ENCODE peak calls at places on chromosomes 6 and 20, in seven cellular contexts. One of them, this sample, is unnamed.

GRCh38 chr6:144423167-144423566 is 138.0 kb downstream of the UTRN start:
- DNase-seq in SK-N-SH: no peak
- DNase-seq in suprapubic skin: no peak
- DNase-seq in tibial nerve: no peak
- DNase-seq in ovary: no peak
- DNase-seq in H1: no peak
- DNase-seq in HepG2: no peak
- DNase-seq in this sample: no peak

GRCh38 chr6:13716955-13717295 is 5.3 kb upstream of the RANBP9 start:
- DNase-seq in SK-N-SH: no peak
- DNase-seq in suprapubic skin: no peak
- DNase-seq in tibial nerve: no peak
- DNase-seq in ovary: no peak
- DNase-seq in H1: no peak
- DNase-seq in HepG2: no peak
- DNase-seq in this sample: no peak

GRCh38 chr6:90216081-90216977 is 80.3 kb downstream of the BACH2 start:
- DNase-seq in SK-N-SH: no peak
- DNase-seq in suprapubic skin: no peak
- DNase-seq in tibial nerve: peak
- DNase-seq in ovary: no peak
- DNase-seq in H1: no peak
- DNase-seq in HepG2: peak
- DNase-seq in this sample: peak

GRCh38 chr6:34003962-34004361 is 141.9 kb downstream of the GRM4 start:
- DNase-seq in SK-N-SH: no peak
- DNase-seq in suprapubic skin: no peak
- DNase-seq in tibial nerve: no peak
- DNase-seq in ovary: no peak
- DNase-seq in H1: no peak
- DNase-seq in HepG2: no peak
- DNase-seq in this sample: no peak

GRCh38 chr6:148431413-148431812 is 88.8 kb downstream of the SASH1 start:
- DNase-seq in SK-N-SH: no peak
- DNase-seq in suprapubic skin: no peak
- DNase-seq in tibial nerve: no peak
- DNase-seq in ovary: no peak
- DNase-seq in H1: no peak
- DNase-seq in HepG2: no peak
- DNase-seq in this sample: no peak

GRCh38 chr6:1231941-1232340 is 80.0 kb upstream of the FOXQ1 start:
- DNase-seq in SK-N-SH: no peak
- DNase-seq in suprapubic skin: no peak
- DNase-seq in tibial nerve: no peak
- DNase-seq in ovary: no peak
- DNase-seq in H1: no peak
- DNase-seq in HepG2: no peak
- DNase-seq in this sample: no peak

GRCh38 chr6:132952468-132952867 is 138.1 kb downstream of the RPS12 start:
- DNase-seq in SK-N-SH: no peak
- DNase-seq in suprapubic skin: no peak
- DNase-seq in tibial nerve: no peak
- DNase-seq in ovary: no peak
- DNase-seq in H1: no peak
- DNase-seq in HepG2: peak
- DNase-seq in this sample: no peak

GRCh38 chr6:81938014-81938761 is 185.7 kb upstream of the TENT5A start:
- DNase-seq in SK-N-SH: no peak
- DNase-seq in suprapubic skin: no peak
- DNase-seq in tibial nerve: no peak
- DNase-seq in ovary: no peak
- DNase-seq in H1: no peak
- DNase-seq in HepG2: peak
- DNase-seq in this sample: no peak

GRCh38 chr6:33929575-33930288 is 125.9 kb upstream of the MLN start:
- DNase-seq in SK-N-SH: no peak
- DNase-seq in suprapubic skin: no peak
- DNase-seq in tibial nerve: no peak
- DNase-seq in ovary: peak
- DNase-seq in H1: no peak
- DNase-seq in HepG2: no peak
- DNase-seq in this sample: no peak

GRCh38 chr6:1972961-1973360 is 272.4 kb downstream of the GMDS start:
- DNase-seq in SK-N-SH: no peak
- DNase-seq in suprapubic skin: no peak
- DNase-seq in tibial nerve: no peak
- DNase-seq in ovary: no peak
- DNase-seq in H1: no peak
- DNase-seq in HepG2: no peak
- DNase-seq in this sample: no peak

GRCh38 chr6:80333342-80333741 is 226.9 kb downstream of the BCKDHB start:
- DNase-seq in SK-N-SH: no peak
- DNase-seq in suprapubic skin: no peak
- DNase-seq in tibial nerve: no peak
- DNase-seq in ovary: no peak
- DNase-seq in H1: no peak
- DNase-seq in HepG2: no peak
- DNase-seq in this sample: no peak

GRCh38 chr6:161284653-161285052 is 10.8 kb upstream of the AGPAT4 start:
- DNase-seq in SK-N-SH: no peak
- DNase-seq in suprapubic skin: no peak
- DNase-seq in tibial nerve: no peak
- DNase-seq in ovary: no peak
- DNase-seq in H1: no peak
- DNase-seq in HepG2: no peak
- DNase-seq in this sample: no peak

GRCh38 chr20:25738198-25738597 is 41.5 kb upstream of the ZNF337 start:
- DNase-seq in SK-N-SH: no peak
- DNase-seq in suprapubic skin: no peak
- DNase-seq in tibial nerve: no peak
- DNase-seq in ovary: no peak
- DNase-seq in H1: no peak
- DNase-seq in HepG2: no peak
- DNase-seq in this sample: no peak

GRCh38 chr6:102619585-102619984 is 1226.1 kb downstream of the GRIK2 start:
- DNase-seq in SK-N-SH: peak
- DNase-seq in suprapubic skin: no peak
- DNase-seq in tibial nerve: no peak
- DNase-seq in ovary: no peak
- DNase-seq in H1: no peak
- DNase-seq in HepG2: peak
- DNase-seq in this sample: no peak

GRCh38 chr6:31734703-31735500 is 1.4 kb downstream of the CLIC1 start:
- DNase-seq in SK-N-SH: no peak
- DNase-seq in suprapubic skin: peak
- DNase-seq in tibial nerve: peak
- DNase-seq in ovary: peak
- DNase-seq in H1: peak
- DNase-seq in HepG2: peak
- DNase-seq in this sample: no peak

GRCh38 chr6:158536891-158537798 is 22.7 kb upstream of the TMEM181 start:
- DNase-seq in SK-N-SH: peak
- DNase-seq in suprapubic skin: no peak
- DNase-seq in tibial nerve: no peak
- DNase-seq in ovary: peak
- DNase-seq in H1: peak
- DNase-seq in HepG2: peak
- DNase-seq in this sample: no peak

GRCh38 chr6:11921017-11921438 is 91.1 kb upstream of the HIVEP1 start:
- DNase-seq in SK-N-SH: no peak
- DNase-seq in suprapubic skin: peak
- DNase-seq in tibial nerve: peak
- DNase-seq in ovary: no peak
- DNase-seq in H1: no peak
- DNase-seq in HepG2: no peak
- DNase-seq in this sample: no peak

GRCh38 chr6:83127976-83128375 is 60.5 kb downstream of the DOP1A start:
- DNase-seq in SK-N-SH: no peak
- DNase-seq in suprapubic skin: no peak
- DNase-seq in tibial nerve: no peak
- DNase-seq in ovary: no peak
- DNase-seq in H1: no peak
- DNase-seq in HepG2: no peak
- DNase-seq in this sample: no peak

GRCh38 chr6:83127258-83127657 is 59.8 kb downstream of the DOP1A start:
- DNase-seq in SK-N-SH: peak
- DNase-seq in suprapubic skin: no peak
- DNase-seq in tibial nerve: no peak
- DNase-seq in ovary: no peak
- DNase-seq in H1: no peak
- DNase-seq in HepG2: no peak
- DNase-seq in this sample: no peak

GRCh38 chr6:83126807-83127206 is 59.3 kb downstream of the DOP1A start:
- DNase-seq in SK-N-SH: no peak
- DNase-seq in suprapubic skin: no peak
- DNase-seq in tibial nerve: no peak
- DNase-seq in ovary: no peak
- DNase-seq in H1: no peak
- DNase-seq in HepG2: no peak
- DNase-seq in this sample: no peak

GRCh38 chr6:83126223-83126622 is 58.8 kb downstream of the DOP1A start:
- DNase-seq in SK-N-SH: no peak
- DNase-seq in suprapubic skin: no peak
- DNase-seq in tibial nerve: no peak
- DNase-seq in ovary: no peak
- DNase-seq in H1: no peak
- DNase-seq in HepG2: no peak
- DNase-seq in this sample: no peak

GRCh38 chr6:83132121-83132520 is 60.9 kb downstream of the PGM3 start:
- DNase-seq in SK-N-SH: no peak
- DNase-seq in suprapubic skin: no peak
- DNase-seq in tibial nerve: no peak
- DNase-seq in ovary: no peak
- DNase-seq in H1: no peak
- DNase-seq in HepG2: no peak
- DNase-seq in this sample: no peak
- TF ChIP-seq EP300 in SK-N-SH: no peak
- TF ChIP-seq EP300 in suprapubic skin: no peak
- TF ChIP-seq EP300 in tibial nerve: no peak
- TF ChIP-seq EP300 in ovary: no peak
- TF ChIP-seq EP300 in H1: no peak
- TF ChIP-seq EP300 in HepG2: no peak
- TF ChIP-seq EP300 in this sample: no peak

DNA sequence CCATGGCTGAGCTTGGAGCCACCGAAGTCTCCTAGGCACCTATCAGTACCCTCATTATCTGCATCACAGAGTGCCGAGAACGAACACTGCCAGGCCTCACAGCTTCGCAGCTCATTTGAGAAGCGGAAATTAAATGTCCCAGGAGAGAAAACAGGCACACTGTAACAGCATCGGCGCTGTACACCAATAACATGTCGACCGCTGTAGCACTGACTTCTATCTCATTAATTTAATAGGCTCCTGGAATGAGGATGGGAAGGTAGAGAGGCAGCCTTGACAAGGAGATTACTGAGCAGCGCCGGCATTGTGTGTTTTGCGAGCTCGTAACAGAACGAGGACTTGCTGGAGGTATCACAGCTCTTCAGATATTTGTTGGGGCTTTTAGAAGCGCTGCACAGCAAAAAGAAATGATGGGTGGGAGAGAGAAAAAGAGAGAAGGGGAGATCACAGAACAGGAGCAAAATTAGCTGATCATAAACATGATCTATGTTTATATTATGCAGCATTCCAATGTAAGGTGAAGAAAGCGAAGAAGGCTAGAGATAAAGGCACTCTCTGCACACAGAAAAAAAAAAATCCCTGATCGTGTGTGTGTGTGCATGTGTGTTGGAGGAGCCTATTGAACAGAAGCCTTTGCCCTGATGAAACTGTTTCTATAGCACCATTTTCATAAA is 29.2 kb downstream of the ID4 start:
- DNase-seq in SK-N-SH: no peak
- DNase-seq in suprapubic skin: no peak
- DNase-seq in tibial nerve: no peak
- DNase-seq in ovary: no peak
- DNase-seq in H1: no peak
- DNase-seq in HepG2: no peak
- DNase-seq in this sample: no peak
- TF ChIP-seq EP300 in SK-N-SH: no peak
- TF ChIP-seq EP300 in suprapubic skin: no peak
- TF ChIP-seq EP300 in tibial nerve: no peak
- TF ChIP-seq EP300 in ovary: no peak
- TF ChIP-seq EP300 in H1: no peak
- TF ChIP-seq EP300 in HepG2: no peak
- TF ChIP-seq EP300 in this sample: no peak

GRCh38 chr20:33673115-33673410 is 1.2 kb downstream of the NECAB3 start:
- DNase-seq in SK-N-SH: no peak
- DNase-seq in suprapubic skin: no peak
- DNase-seq in tibial nerve: no peak
- DNase-seq in ovary: peak
- DNase-seq in H1: no peak
- DNase-seq in HepG2: no peak
- DNase-seq in this sample: no peak

GRCh38 chr20:33670715-33671499 is 3.3 kb downstream of the NECAB3 start:
- DNase-seq in SK-N-SH: no peak
- DNase-seq in suprapubic skin: no peak
- DNase-seq in tibial nerve: no peak
- DNase-seq in ovary: no peak
- DNase-seq in H1: no peak
- DNase-seq in HepG2: no peak
- DNase-seq in this sample: no peak

GRCh38 chr20:33673411-33674293 is 576 bp downstream of the NECAB3 start:
- DNase-seq in SK-N-SH: peak
- DNase-seq in suprapubic skin: no peak
- DNase-seq in tibial nerve: no peak
- DNase-seq in ovary: no peak
- DNase-seq in H1: no peak
- DNase-seq in HepG2: no peak
- DNase-seq in this sample: no peak

GRCh38 chr20:33671573-33672288 is 2.5 kb downstream of the NECAB3 start:
- DNase-seq in SK-N-SH: no peak
- DNase-seq in suprapubic skin: no peak
- DNase-seq in tibial nerve: no peak
- DNase-seq in ovary: no peak
- DNase-seq in H1: no peak
- DNase-seq in HepG2: no peak
- DNase-seq in this sample: no peak

GRCh38 chr20:33672426-33673114 is 1.7 kb downstream of the NECAB3 start:
- DNase-seq in SK-N-SH: peak
- DNase-seq in suprapubic skin: no peak
- DNase-seq in tibial nerve: no peak
- DNase-seq in ovary: no peak
- DNase-seq in H1: no peak
- DNase-seq in HepG2: no peak
- DNase-seq in this sample: no peak
- TF ChIP-seq EP300 in SK-N-SH: no peak
- TF ChIP-seq EP300 in suprapubic skin: no peak
- TF ChIP-seq EP300 in tibial nerve: no peak
- TF ChIP-seq EP300 in ovary: no peak
- TF ChIP-seq EP300 in H1: no peak
- TF ChIP-seq EP300 in HepG2: no peak
- TF ChIP-seq EP300 in this sample: no peak

DNA sequence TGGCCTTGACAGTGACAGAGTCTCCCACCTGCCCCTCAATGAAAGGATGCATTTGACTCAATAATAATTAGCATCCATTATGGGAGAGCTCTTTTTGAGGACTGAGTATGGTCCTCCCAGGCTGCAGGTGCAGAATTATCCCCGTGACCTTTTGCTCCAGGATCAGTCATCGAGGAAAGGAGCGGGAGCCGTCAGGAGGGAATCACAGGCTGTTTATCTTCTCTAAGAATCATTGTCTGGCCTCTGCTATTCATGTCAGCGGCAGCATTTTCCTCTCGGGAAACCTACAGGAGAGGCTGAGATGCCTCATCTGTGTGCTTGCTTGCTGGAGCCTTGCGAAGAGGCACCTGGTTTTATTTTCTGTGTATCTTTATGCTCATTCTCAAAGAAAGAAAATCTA is 539.3 kb upstream of the MARCKS start:
- DNase-seq in SK-N-SH: no peak
- DNase-seq in suprapubic skin: no peak
- DNase-seq in tibial nerve: no peak
- DNase-seq in ovary: no peak
- DNase-seq in H1: no peak
- DNase-seq in HepG2: no peak
- DNase-seq in this sample: no peak
- TF ChIP-seq EP300 in SK-N-SH: no peak
- TF ChIP-seq EP300 in suprapubic skin: no peak
- TF ChIP-seq EP300 in tibial nerve: no peak
- TF ChIP-seq EP300 in ovary: no peak
- TF ChIP-seq EP300 in H1: no peak
- TF ChIP-seq EP300 in HepG2: no peak
- TF ChIP-seq EP300 in this sample: no peak

This sample was measured in esophagus muscularis mucosa.